ENCODE peak calls at places on chromosome 16, in four cellular contexts. V is heart left ventricle, O is adipocyte, R is endothelial cell. W is an unnamed sample.

GRCh38 chr16:53913082-53913870 is 209.3 kb downstream of the FTO start:
- DNase-seq in V (peak; percentile 45), O (peak; percentile 83), R (no peak), W (no peak)

GRCh38 chr16:30551781-30552180 is 6.4 kb downstream of the ZNF764 start:
- DNase-seq in V (no peak), O (no peak), R (no peak), W (no peak)

GRCh38 chr16:3106205-3106928 is 6.0 kb upstream of the ZNF205 start:
- DNase-seq in V (peak; percentile 92), O (peak; percentile 94), R (peak; percentile 94), W (peak; percentile 99)

GRCh38 chr16:89335803-89336485 is 118.4 kb downstream of the ZNF778 start:
- DNase-seq in V (no peak), O (no peak), R (no peak), W (no peak)

GRCh38 chr16:87702325-87702811 is 63.4 kb downstream of the KLHDC4 start:
- DNase-seq in V (no peak), O (peak; percentile 34), R (peak; percentile 73), W (peak; percentile 78)

GRCh38 chr16:77868478-77868877 is 80.1 kb downstream of the VAT1L start:
- DNase-seq in V (no peak), O (no peak), R (no peak), W (peak; percentile 17)

GRCh38 chr16:30738984-30739951 is 9.0 kb upstream of the PHKG2 start:
- DNase-seq in V (no peak), O (no peak), R (no peak), W (no peak)

GRCh38 chr16:48129926-48130325 is 25.9 kb downstream of the ABCC12 start:
- DNase-seq in V (no peak), O (no peak), R (no peak), W (no peak)

GRCh38 chr16:22262460-22262859 is 34.7 kb upstream of the POLR3E start:
- DNase-seq in V (no peak), O (no peak), R (no peak), W (no peak)

GRCh38 chr16:70460737-70461261 is 6.4 kb downstream of the FCSK start:
- DNase-seq in V (no peak), O (no peak), R (no peak), W (no peak)

GRCh38 chr16:2471016-2471652 is at the start of gene NTN3:
- DNase-seq in V (no peak), O (peak; percentile 58), R (peak; percentile 17), W (no peak)

GRCh38 chr16:57038151-57038550 is 48.8 kb downstream of the NLRC5 start:
- DNase-seq in V (no peak), O (peak; percentile 34), R (no peak), W (no peak)